ENCODE peak calls at places on chromosomes 12 and 14, in eight cellular contexts. S, U, V, B, Q, D, T and L are unnamed samples.

GRCh38 chr12:32047357-32047828 is 59.3 kb upstream of the BICD1 start:
- DNase-seq in T (no peak), Q (no peak), V (no peak), B (no peak), D (no peak), S (no peak), U (no peak), L (peak; percentile 21)

GRCh38 chr12:67705394-67706370 is 57.1 kb downstream of the DYRK2 start:
- DNase-seq in T (no peak), D (no peak), Q (no peak), B (no peak), V (peak; percentile 86), S (no peak), U (no peak), L (peak; percentile 91)

GRCh38 chr12:96500686-96501085 is 11.3 kb downstream of the CFAP54 start:
- DNase-seq in T (no peak), U (no peak), Q (peak; percentile 25), S (no peak), B (no peak), V (peak; percentile 51), D (no peak), L (peak; percentile 63)

GRCh38 chr12:113070117-113070906 is 13.8 kb downstream of the DTX1 start:
- DNase-seq in U (no peak), V (no peak), B (no peak), S (peak; percentile 83), T (no peak), Q (no peak), D (peak; percentile 59), L (peak; percentile 27)

GRCh38 chr12:113373966-113374365 is 15.6 kb downstream of the PLBD2 start:
- DNase-seq in S (no peak), D (no peak), Q (no peak), V (no peak), U (no peak), B (no peak), T (no peak), L (no peak)

GRCh38 chr14:104973215-104974145 is 4.7 kb downstream of the AHNAK2 start:
- DNase-seq in T (peak; percentile 91), S (no peak), U (no peak), V (peak; percentile 99), Q (no peak), D (no peak), B (no peak), L (peak; percentile 95)

GRCh38 chr12:6768385-6769002 is 2.3 kb downstream of the PTMS start:
- DNase-seq in D (no peak), U (no peak), S (no peak), V (no peak), B (no peak), Q (no peak), T (no peak), L (no peak)

GRCh38 chr12:90342081-90342480 is 612.9 kb downstream of the CCER1 start:
- DNase-seq in B (no peak), T (no peak), D (no peak), V (no peak), S (no peak), U (no peak), Q (no peak), L (no peak)

GRCh38 chr12:95582230-95583058 is 31.2 kb upstream of the USP44 start:
- DNase-seq in T (peak; percentile 51), B (no peak), S (no peak), V (peak; percentile 68), U (no peak), Q (peak; percentile 45), D (no peak), L (peak; percentile 57)

GRCh38 chr12:105805730-105806390 is 332.9 kb downstream of the NUAK1 start:
- DNase-seq in T (no peak), V (no peak), Q (no peak), U (no peak), D (no peak), S (no peak), B (no peak), L (no peak)

GRCh38 chr14:40188006-40188405 is 755.8 kb upstream of the FBXO33 start:
- DNase-seq in Q (no peak), S (no peak), V (no peak), T (peak; percentile 6), B (no peak), U (no peak), D (no peak), L (peak; percentile 48)

GRCh38 chr14:95500772-95501401 is 15.6 kb downstream of the SYNE3 start:
- DNase-seq in T (peak; percentile 73), Q (no peak), V (peak; percentile 93), S (no peak), D (no peak), U (peak; percentile 39), B (no peak), L (peak; percentile 76)

GRCh38 chr14:73058923-73059311 is 583 bp downstream of the RBM25 start:
- DNase-seq in T (no peak), S (peak; percentile 61), Q (peak; percentile 35), U (no peak), V (peak; percentile 66), B (no peak), D (peak; percentile 35), L (peak; percentile 63)

GRCh38 chr14:72924332-72924731 is 1.9 kb upstream of the DCAF4 start:
- DNase-seq in S (no peak), Q (no peak), U (no peak), B (no peak), V (no peak), T (no peak), D (no peak), L (peak; percentile 41)

GRCh38 chr12:272942-273906 is 10.6 kb upstream of the SLC6A13 start:
- DNase-seq in S (no peak), U (no peak), Q (no peak), B (no peak), D (no peak), V (no peak), T (no peak), L (no peak)

GRCh38 chr14:71658261-71658860 is 273.9 kb upstream of the RGS6 start:
- DNase-seq in Q (peak; percentile 60), T (peak; percentile 11), U (no peak), D (no peak), S (no peak), B (no peak), V (peak; percentile 6), L (peak; percentile 18)

GRCh38 chr12:55718650-55719275 is 1.4 kb upstream of the RDH5 start:
- DNase-seq in B (no peak), U (no peak), T (no peak), Q (no peak), V (no peak), S (no peak), D (no peak), L (no peak)

GRCh38 chr12:131929530-131930456 is 717 bp downstream of the PUS1 start:
- DNase-seq in S (no peak), U (no peak), B (no peak), D (peak; percentile 56), V (peak; percentile 54), T (no peak), Q (peak; percentile 53), L (no peak)

GRCh38 chr12:31736472-31736871 is 7.7 kb upstream of the AMN1 start:
- DNase-seq in B (no peak), T (no peak), S (no peak), D (no peak), V (peak; percentile 95), U (no peak), Q (no peak), L (peak; percentile 97)

GRCh38 chr12:50842637-50843493 is at the start of gene TMPRSS12:
- DNase-seq in T (no peak), Q (no peak), B (no peak), V (no peak), S (no peak), U (no peak), D (no peak), L (no peak)

GRCh38 chr12:54014315-54015209 is 5.8 kb downstream of the HOXC8 start:
- DNase-seq in V (no peak), Q (no peak), S (no peak), B (no peak), T (no peak), D (no peak), U (no peak), L (no peak)

GRCh38 chr14:64387232-64387737 is 868 bp upstream of the MTHFD1 start:
- DNase-seq in D (peak; percentile 13), V (peak; percentile 45), U (no peak), T (no peak), B (peak; percentile 1), S (no peak), Q (peak; percentile 57), L (peak; percentile 55)

GRCh38 chr12:106417926-106418910 is 60.7 kb downstream of the POLR3B start:
- DNase-seq in B (no peak), U (no peak), V (peak; percentile 88), Q (no peak), S (no peak), D (no peak), T (peak; percentile 81), L (peak; percentile 87)

GRCh38 chr12:130456375-130457199 is 118.9 kb downstream of the PIWIL1 start:
- DNase-seq in B (no peak), V (no peak), T (no peak), Q (no peak), S (no peak), U (peak; percentile 33), D (no peak), L (peak; percentile 4)

GRCh38 chr14:32473476-32473875 is 144.4 kb downstream of the AKAP6 start:
- DNase-seq in U (no peak), B (no peak), V (no peak), Q (no peak), D (no peak), S (no peak), T (peak; percentile 85), L (peak; percentile 57)

GRCh38 chr12:79710707-79711483 is 20.1 kb upstream of the PAWR start:
- DNase-seq in S (no peak), T (no peak), B (no peak), V (no peak), D (no peak), U (no peak), Q (no peak), L (no peak)

GRCh38 chr12:85531345-85531744 is 251.3 kb downstream of the ALX1 start:
- DNase-seq in U (no peak), V (no peak), T (no peak), D (no peak), B (no peak), Q (no peak), S (peak; percentile 50), L (no peak)

GRCh38 chr14:61565836-61566536 is 129.3 kb upstream of the HIF1A start:
- DNase-seq in V (peak; percentile 94), U (no peak), D (no peak), Q (no peak), B (no peak), S (no peak), T (no peak), L (peak; percentile 87)

GRCh38 chr14:104820669-104821228 is 19.8 kb downstream of the ZBTB42 start:
- DNase-seq in S (no peak), T (no peak), D (no peak), Q (peak; percentile 86), U (no peak), V (no peak), B (no peak), L (no peak)

GRCh38 chr12:47808574-47809380 is 10.9 kb downstream of the HDAC7 start:
- DNase-seq in Q (peak; percentile 26), D (no peak), T (no peak), U (no peak), B (no peak), V (peak; percentile 81), S (no peak), L (peak; percentile 54)

GRCh38 chr12:117019866-117020265 is 79.3 kb downstream of the TESC start:
- DNase-seq in T (no peak), U (no peak), B (no peak), Q (no peak), S (no peak), V (no peak), D (no peak), L (no peak)

GRCh38 chr12:62232143-62232729 is 28.0 kb upstream of the USP15 start:
- DNase-seq in U (no peak), T (no peak), V (no peak), B (no peak), D (no peak), Q (no peak), S (no peak), L (no peak)

GRCh38 chr12:88577537-88577936 is 2.7 kb downstream of the KITLG start:
- DNase-seq in B (no peak), T (no peak), D (no peak), U (no peak), V (peak; percentile 75), Q (peak; percentile 52), S (no peak), L (peak; percentile 74)

GRCh38 chr12:112979281-112979680 is 962 bp downstream of the OAS2 start:
- DNase-seq in V (peak; percentile 19), B (no peak), D (no peak), U (no peak), T (no peak), Q (no peak), S (no peak), L (peak; percentile 43)